ENCODE peak calls at places on chromosomes 6 and 20, in seven cellular contexts. K is GM12878, D is tibial nerve, L is ovary, M is A549, F is transverse colon, W is stomach. E is an unnamed sample.
A peak's percentile ranks its signal among the peaks of the same experiment; 100 is the strongest.

GRCh38 chr20:51680067-51680749 is 88.0 kb downstream of the ATP9A start:
- DNase-seq in K (no peak), D (no peak), L (no peak), M (no peak), F (no peak), W (no peak), E (no peak)

GRCh38 chr6:160078883-160079685 is 42.5 kb upstream of the SLC22A1 start:
- DNase-seq in K (no peak), D (no peak), L (no peak), M (no peak), F (no peak), W (no peak), E (no peak)

GRCh38 chr6:104484626-104485025 is 375.1 kb downstream of the HACE1 start:
- DNase-seq in K (no peak), D (no peak), L (no peak), M (no peak), F (no peak), W (no peak), E (no peak)

GRCh38 chr20:3380228-3381070 is 27.0 kb downstream of the DNAAF9 start:
- DNase-seq in K (no peak), D (no peak), L (no peak), M (no peak), F (no peak), W (no peak), E (no peak)

GRCh38 chr6:162373868-162374267 is 353.7 kb downstream of the PRKN start:
- DNase-seq in K (no peak), D (no peak), L (no peak), M (no peak), F (no peak), W (no peak), E (no peak)

GRCh38 chr6:167141667-167142432 is 15.9 kb downstream of the GPR31 start:
- DNase-seq in K (no peak), D (no peak), L (peak; percentile 30), M (peak; percentile 29), F (peak; percentile 71), W (peak; percentile 65), E (peak; percentile 90)

GRCh38 chr20:47607208-47607613 is 105.5 kb downstream of the NCOA3 start:
- DNase-seq in K (no peak), D (no peak), L (no peak), M (no peak), F (no peak), W (no peak), E (no peak)

GRCh38 chr6:42251911-42252637 is 34.4 kb upstream of the MRPS10 start:
- DNase-seq in K (no peak), D (no peak), L (peak; percentile 69), M (no peak), F (peak; percentile 64), W (peak; percentile 56), E (no peak)

GRCh38 chr20:41738584-41739193 is 120.5 kb upstream of the CHD6 start:
- DNase-seq in K (no peak), D (no peak), L (peak; percentile 42), M (peak; percentile 52), F (peak; percentile 35), W (peak; percentile 58), E (peak; percentile 35)

DNA sequence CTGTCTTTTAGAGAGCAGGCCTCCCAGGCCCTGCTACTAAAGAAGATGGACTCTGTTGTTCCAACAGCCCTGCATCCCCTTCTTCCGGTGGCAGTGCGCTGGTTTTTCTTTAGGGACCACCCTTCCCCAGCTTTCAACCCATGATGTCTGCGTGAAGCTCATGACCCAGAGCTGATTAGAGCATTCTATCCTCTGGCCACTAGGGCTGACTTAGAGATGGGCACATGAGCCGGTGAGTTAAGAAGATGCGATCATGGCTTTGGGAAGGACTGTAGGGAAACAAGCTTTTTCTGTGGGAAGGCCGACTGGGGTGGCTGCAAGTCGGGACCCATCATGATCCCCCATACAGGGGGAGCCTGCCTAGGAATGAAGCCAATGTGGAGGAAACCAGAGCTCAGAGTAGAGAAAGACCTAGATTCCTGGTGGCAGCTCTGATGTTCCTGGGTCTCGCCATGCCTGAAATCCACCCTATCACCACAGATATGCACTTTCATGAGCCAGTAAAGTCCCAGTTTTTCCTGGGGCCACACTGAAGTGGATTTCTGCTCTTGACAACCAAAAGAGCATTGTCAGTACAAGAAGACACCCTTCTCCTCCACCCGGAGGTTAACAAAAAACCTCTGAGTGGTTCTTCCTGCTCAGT is 29.1 kb upstream of the STX16 start:
- DNase-seq in K (no peak), D (no peak), L (no peak), M (peak; percentile 30), F (no peak), W (no peak), E (no peak)
- TF ChIP-seq CTCF in K (no peak), D (no peak), L (no peak), M (no peak), F (no peak), W (no peak), E (no peak)

GRCh38 chr6:48744948-48745347 is 634.0 kb upstream of the PTCHD4 start:
- DNase-seq in K (no peak), D (no peak), L (no peak), M (no peak), F (no peak), W (no peak), E (no peak)

GRCh38 chr6:48747040-48747439 is 636.0 kb upstream of the PTCHD4 start:
- DNase-seq in K (no peak), D (no peak), L (no peak), M (no peak), F (no peak), W (no peak), E (no peak)

GRCh38 chr6:48743738-48744137 is 632.7 kb upstream of the PTCHD4 start:
- DNase-seq in K (no peak), D (no peak), L (no peak), M (no peak), F (no peak), W (no peak), E (no peak)

DNA sequence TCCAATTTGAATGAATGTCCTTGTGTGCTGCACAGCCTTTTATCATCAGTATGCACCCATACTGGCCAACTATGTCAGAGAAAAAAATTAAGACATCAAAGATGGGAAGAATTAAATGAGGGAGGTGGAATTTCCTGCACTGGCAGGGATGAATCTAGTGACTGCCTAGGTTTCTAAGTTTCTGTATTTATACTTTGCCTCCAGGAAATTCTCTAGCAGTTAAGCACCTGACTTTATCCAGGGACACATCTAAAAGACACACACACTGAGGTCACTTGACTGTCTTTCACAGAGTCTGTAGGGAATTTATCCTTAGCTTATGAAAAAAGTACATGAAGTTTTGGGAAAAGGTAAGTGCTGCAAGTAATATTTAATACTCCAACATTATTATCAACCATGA is 636.5 kb upstream of the PTCHD4 start:
- DNase-seq in K (no peak), D (no peak), L (no peak), M (no peak), F (no peak), W (no peak), E (no peak)
- H3K4me3 ChIP-seq in K (no peak overlapping the region), D (no peak overlapping the region), L (no peak overlapping the region), M (no peak overlapping the region), F (no peak overlapping the region), W (no peak overlapping the region), E (no peak overlapping the region)

GRCh38 chr6:146981981-146982380 is 222.2 kb upstream of the STXBP5 start:
- DNase-seq in K (no peak), D (no peak), L (no peak), M (no peak), F (no peak), W (no peak), E (no peak)

GRCh38 chr6:146985966-146986365 is 218.3 kb upstream of the STXBP5 start:
- DNase-seq in K (no peak), D (no peak), L (no peak), M (no peak), F (no peak), W (no peak), E (no peak)

GRCh38 chr6:146985111-146985510 is 219.1 kb upstream of the STXBP5 start:
- DNase-seq in K (no peak), D (no peak), L (no peak), M (peak; percentile 57), F (peak; percentile 8), W (no peak), E (no peak)

GRCh38 chr6:146980900-146981329 is 223.3 kb upstream of the STXBP5 start:
- DNase-seq in K (no peak), D (no peak), L (no peak), M (no peak), F (no peak), W (no peak), E (no peak)

GRCh38 chr6:146984251-146984924 is 219.8 kb upstream of the STXBP5 start:
- DNase-seq in K (no peak), D (no peak), L (no peak), M (no peak), F (no peak), W (no peak), E (no peak)
- TF ChIP-seq EP300 in K (no peak), D (no peak), L (no peak), M (no peak), F (no peak), W (no peak), E (no peak)

DNA sequence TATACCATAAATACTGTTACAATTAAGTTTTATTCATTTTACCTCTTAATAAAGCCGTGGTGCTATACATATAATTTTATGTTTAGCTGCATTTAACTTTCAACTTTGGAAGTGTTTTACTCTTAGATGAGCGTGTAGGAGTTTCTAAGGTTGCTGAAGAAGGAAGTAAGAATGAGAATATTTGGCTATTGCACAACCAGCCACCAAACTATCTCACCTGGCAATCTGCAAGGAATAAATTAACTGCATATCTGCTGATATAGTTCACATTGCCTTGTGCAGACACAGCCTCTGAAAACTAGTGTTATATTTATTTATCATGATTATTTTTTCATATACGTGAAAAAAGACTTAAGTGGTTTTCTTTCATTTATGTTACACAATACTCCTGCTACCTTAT is 230.4 kb downstream of the PLCB1 start:
- DNase-seq in K (no peak), D (no peak), L (no peak), M (no peak), F (no peak), W (no peak), E (no peak)
- TF ChIP-seq CTCF in K (no peak), D (no peak), L (no peak), M (no peak), F (no peak), W (no peak), E (no peak)

GRCh38 chr6:38279945-38280588 is 359.7 kb downstream of the BTBD9 start:
- DNase-seq in K (no peak), D (no peak), L (no peak), M (no peak), F (no peak), W (no peak), E (no peak)

GRCh38 chr6:38279423-38279822 is 360.3 kb downstream of the BTBD9 start:
- DNase-seq in K (no peak), D (no peak), L (no peak), M (no peak), F (no peak), W (no peak), E (no peak)

GRCh38 chr6:38282911-38283310 is 356.8 kb downstream of the BTBD9 start:
- DNase-seq in K (no peak), D (no peak), L (no peak), M (no peak), F (no peak), W (no peak), E (no peak)

GRCh38 chr6:38283734-38284362 is 355.9 kb downstream of the BTBD9 start:
- DNase-seq in K (no peak), D (no peak), L (no peak), M (no peak), F (no peak), W (no peak), E (no peak)

DNA sequence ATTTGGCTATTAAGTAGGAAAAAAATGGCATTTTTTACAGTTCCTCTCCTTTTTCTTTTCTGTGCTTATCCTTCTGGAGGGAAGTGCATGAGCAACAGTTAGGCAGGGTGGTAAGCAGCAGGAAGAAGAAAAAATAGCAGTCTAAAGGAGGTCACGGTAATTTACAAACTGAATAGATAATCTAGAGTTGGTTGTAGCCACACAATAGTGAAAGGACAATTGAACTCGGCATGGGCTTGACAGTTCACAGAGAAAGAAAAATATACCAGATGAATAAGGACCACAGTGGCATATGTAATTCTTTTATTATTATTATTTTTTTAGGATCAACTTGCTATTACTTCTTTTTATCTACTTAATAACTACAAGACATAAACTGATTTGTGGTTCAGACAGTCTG is 358.6 kb downstream of the BTBD9 start:
- DNase-seq in K (no peak), D (no peak), L (no peak), M (no peak), F (no peak), W (no peak), E (no peak)
- H3K4me3 ChIP-seq in K (no peak overlapping the region), D (no peak overlapping the region), L (no peak overlapping the region), M (no peak overlapping the region), F (no peak overlapping the region), W (no peak overlapping the region), E (no peak overlapping the region)